ENCODE peak calls at places on chromosomes 4 and X, in six cellular contexts. U is mesendoderm, S is IMR-90, O is mesenchymal stem cell, G is neuronal stem cell, R is H1. P is an unnamed sample.

GRCh38 chr4:81521708-81522107 is 50.0 kb upstream of the RASGEF1B start:
- DNase-seq in U (no peak), S (no peak), O (no peak), G (no peak), R (no peak), P (no peak)

GRCh38 chr4:140019619-140020367 is 134.2 kb downstream of the MAML3 start:
- DNase-seq in U (no peak), S (no peak), O (no peak), G (no peak), R (no peak), P (no peak)

GRCh38 chr4:72858328-72858727 is 211.2 kb downstream of the COX18 start:
- DNase-seq in U (no peak), S (peak; percentile 79), O (peak; percentile 94), G (no peak), R (no peak), P (no peak)

GRCh38 chr4:155832664-155833063 is 33.4 kb downstream of the ASIC5 start:
- DNase-seq in U (no peak), S (no peak), O (no peak), G (no peak), R (no peak), P (no peak)

GRCh38 chr4:4541040-4541631 is 712 bp downstream of the STX18 start:
- DNase-seq in U (peak; percentile 43), S (peak; percentile 65), O (peak; percentile 86), G (no peak), R (no peak), P (no peak)

GRCh38 chrX:131746491-131746968 is 202.7 kb downstream of the OR13H1 start:
- DNase-seq in U (no peak), S (peak; percentile 86), O (no peak), G (no peak), R (no peak), P (peak; percentile 50)

GRCh38 chr4:41185614-41186609 is 28.4 kb downstream of the APBB2 start:
- DNase-seq in U (no peak), S (peak; percentile 53), O (no peak), G (no peak), R (no peak), P (no peak)

GRCh38 chrX:153889123-153889522 is 3.1 kb upstream of the L1CAM start:
- DNase-seq in U (no peak), S (no peak), O (no peak), G (no peak), R (no peak), P (no peak)

GRCh38 chr4:149555146-149555545 is 260.5 kb downstream of the IQCM start:
- DNase-seq in U (no peak), S (no peak), O (no peak), G (no peak), R (no peak), P (no peak)

GRCh38 chr4:157423526-157424020 is 203.0 kb downstream of the GRIA2 start:
- DNase-seq in U (no peak), S (no peak), O (no peak), G (no peak), R (no peak), P (no peak)

GRCh38 chr4:6337331-6337935 is 67.8 kb downstream of the WFS1 start:
- DNase-seq in U (peak; percentile 44), S (no peak), O (no peak), G (no peak), R (no peak), P (no peak)

GRCh38 chr4:6235012-6235411 is 34.6 kb upstream of the WFS1 start:
- DNase-seq in U (no peak), S (no peak), O (no peak), G (no peak), R (no peak), P (no peak)

GRCh38 chr4:41856797-41857196 is 78.4 kb upstream of the TMEM33 start:
- DNase-seq in U (no peak), S (no peak), O (no peak), G (no peak), R (no peak), P (no peak)

GRCh38 chrX:72309297-72310071 is 3.8 kb upstream of the CITED1 start:
- DNase-seq in U (peak; percentile 58), S (no peak), O (no peak), G (no peak), R (no peak), P (no peak)

GRCh38 chr4:109123952-109124351 is 178.5 kb downstream of the COL25A1 start:
- DNase-seq in U (no peak), S (no peak), O (no peak), G (no peak), R (no peak), P (no peak)

GRCh38 chr4:169137555-169137920 is 127.5 kb upstream of the CBR4 start:
- DNase-seq in U (no peak), S (no peak), O (no peak), G (no peak), R (no peak), P (no peak)

GRCh38 chr4:17665346-17665745 is 50.9 kb downstream of the MED28 start:
- DNase-seq in U (no peak), S (no peak), O (no peak), G (no peak), R (no peak), P (no peak)

GRCh38 chr4:84420608-84421007 is 78.5 kb downstream of the NKX6-1 start:
- DNase-seq in U (no peak), S (no peak), O (no peak), G (no peak), R (no peak), P (no peak)

GRCh38 chr4:187065836-187066235 is 342.2 kb upstream of the FAT1 start:
- DNase-seq in U (no peak), S (no peak), O (no peak), G (no peak), R (no peak), P (no peak)

GRCh38 chr4:17066972-17067371 is 168.5 kb upstream of the LDB2 start:
- DNase-seq in U (peak; percentile 67), S (peak; percentile 94), O (peak; percentile 77), G (no peak), R (no peak), P (no peak)

GRCh38 chrX:18129694-18130093 is 91.0 kb downstream of the BEND2 start:
- DNase-seq in U (no peak), S (no peak), O (no peak), G (no peak), R (no peak), P (no peak)
- H2BK15ac ChIP-seq in U (no peak overlapping the region), S (no peak overlapping the region), O (no peak overlapping the region), G (no peak overlapping the region), R (no peak overlapping the region), P (no peak overlapping the region)

DNA sequence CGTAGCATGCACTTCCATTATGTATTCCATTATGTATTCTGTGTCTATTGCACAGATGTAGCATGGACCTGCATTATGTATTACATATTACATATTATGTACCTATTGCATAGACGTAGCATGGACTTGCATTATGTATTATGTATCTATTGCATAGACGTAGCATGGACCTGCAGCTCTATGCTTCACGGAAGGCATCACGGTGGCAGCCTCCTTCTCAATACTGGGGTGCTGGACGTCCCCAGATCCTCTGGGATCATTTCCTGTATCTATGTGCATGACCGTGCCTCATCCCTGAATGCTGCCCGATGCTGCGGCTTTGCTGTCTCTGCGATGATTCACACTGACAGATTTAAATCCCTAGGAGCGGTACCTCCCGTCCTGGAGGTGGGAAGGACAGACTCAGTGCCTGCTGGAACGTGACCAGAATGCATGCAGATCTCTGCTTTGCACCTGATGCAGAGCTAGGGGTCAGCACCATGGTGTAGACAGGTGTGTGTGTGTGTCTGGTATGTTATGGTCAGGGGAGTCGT is 317.5 kb downstream of the DHRSX start:
- DNase-seq in U (peak; percentile 53), S (no peak), O (no peak), G (no peak), R (peak; percentile 51), P (no peak)
- H2BK15ac ChIP-seq in U (no peak overlapping the region), S (no peak overlapping the region), O (no peak overlapping the region), G (peak overlapping the region; percentile 17), R (no peak overlapping the region), P (no peak overlapping the region)

GRCh38 chr4:150943126-150943525 is 72.0 kb downstream of the LRBA start:
- DNase-seq in U (no peak), S (no peak), O (no peak), G (no peak), R (no peak), P (no peak)

GRCh38 chr4:150938417-150938816 is 76.7 kb downstream of the LRBA start:
- DNase-seq in U (peak; percentile 72), S (no peak), O (no peak), G (peak; percentile 54), R (no peak), P (peak; percentile 45)

GRCh38 chr4:150942539-150942938 is 72.5 kb downstream of the LRBA start:
- DNase-seq in U (no peak), S (no peak), O (no peak), G (no peak), R (no peak), P (no peak)

GRCh38 chr4:150940123-150940522 is 75.0 kb downstream of the LRBA start:
- DNase-seq in U (no peak), S (no peak), O (no peak), G (no peak), R (no peak), P (no peak)

GRCh38 chr4:150938873-150939499 is 76.1 kb downstream of the LRBA start:
- DNase-seq in U (no peak), S (no peak), O (no peak), G (no peak), R (no peak), P (no peak)
- H2BK15ac ChIP-seq in U (no peak overlapping the region), S (no peak overlapping the region), O (no peak overlapping the region), G (no peak overlapping the region), R (no peak overlapping the region), P (no peak overlapping the region)

DNA sequence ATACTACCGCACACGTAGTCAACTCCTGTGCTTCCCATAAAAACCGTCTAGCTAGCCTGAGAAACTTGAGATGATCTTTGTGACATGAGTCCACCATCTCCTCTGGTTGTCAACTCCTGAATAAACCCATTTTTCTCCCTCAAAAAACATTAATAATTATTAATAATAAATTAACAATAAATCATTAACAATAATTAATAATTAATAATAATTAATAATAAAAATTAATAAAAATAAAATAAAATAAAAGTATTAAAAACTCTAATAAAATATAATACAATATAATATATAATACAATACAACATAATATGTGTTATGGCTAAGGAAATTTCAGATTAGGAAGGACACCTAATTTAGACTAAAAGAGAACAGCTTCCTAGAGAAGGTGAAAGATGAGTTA is 20.7 kb upstream of the TMPRSS11E start:
- DNase-seq in U (no peak), S (no peak), O (no peak), G (no peak), R (no peak), P (no peak)
- H2BK15ac ChIP-seq in U (no peak overlapping the region), S (no peak overlapping the region), O (no peak overlapping the region), G (no peak overlapping the region), R (no peak overlapping the region), P (no peak overlapping the region)

DNA sequence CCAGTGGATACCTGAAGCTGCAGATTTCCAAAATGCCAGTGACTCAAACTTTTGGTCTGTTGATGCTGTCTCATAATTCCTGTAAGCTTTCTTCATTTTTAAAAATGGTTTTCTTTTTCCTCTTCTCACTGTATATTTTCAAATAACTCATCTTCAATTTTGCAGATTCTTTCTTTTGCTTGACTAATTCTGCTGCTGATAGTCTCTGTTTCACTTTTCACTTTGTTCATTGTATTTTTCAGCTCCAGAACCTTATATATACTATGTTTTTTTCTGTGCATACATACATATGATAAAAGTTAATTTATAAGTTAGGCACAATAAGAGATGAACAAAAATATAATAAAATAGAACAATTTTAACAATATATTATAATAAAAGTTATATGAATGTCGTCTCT is 237.7 kb upstream of the GPRIN3 start:
- DNase-seq in U (no peak), S (no peak), O (no peak), G (no peak), R (no peak), P (no peak)
- H2BK15ac ChIP-seq in U (no peak overlapping the region), S (no peak overlapping the region), O (no peak overlapping the region), G (no peak overlapping the region), R (no peak overlapping the region), P (no peak overlapping the region)